ENCODE peak calls at places on chromosomes 3 and 15, in seven cellular contexts. K is suprapubic skin, X is IMR-90, D is H54, T is A549, S is adrenal gland, P is body of pancreas. Y is an unnamed sample.

GRCh38 chr15:40103864-40104271 is 4.8 kb downstream of the BMF start:
- DNase-seq in X (no peak), K (peak), D (no peak), S (no peak), T (no peak), P (no peak), Y (no peak)

GRCh38 chr3:185708392-185708791 is 116.5 kb downstream of the IGF2BP2 start:
- DNase-seq in D (no peak), S (no peak), T (no peak), K (no peak), P (no peak), X (no peak), Y (no peak)

GRCh38 chr3:194165619-194166018 is 29.7 kb downstream of the HES1 start:
- DNase-seq in K (no peak), D (no peak), T (no peak), P (no peak), X (no peak), S (no peak), Y (no peak)

GRCh38 chr15:43208052-43209002 is 12.5 kb downstream of the EPB42 start:
- DNase-seq in D (no peak), T (no peak), S (no peak), K (no peak), P (no peak), X (no peak), Y (no peak)

GRCh38 chr3:31802981-31803380 is 178.1 kb downstream of the OSBPL10 start:
- DNase-seq in P (no peak), S (no peak), D (no peak), K (no peak), X (no peak), T (no peak), Y (no peak)

GRCh38 chr15:69735126-69735525 is 282.5 kb downstream of the RPLP1 start:
- DNase-seq in T (no peak), X (no peak), D (no peak), S (no peak), P (peak), K (peak), Y (no peak)

GRCh38 chr15:37096878-37097568 is 3.3 kb downstream of the MEIS2 start:
- DNase-seq in T (no peak), K (no peak), X (peak), S (peak), P (no peak), D (peak), Y (peak)

GRCh38 chr3:48301020-48301813 is 32.2 kb downstream of the SPINK8 start:
- DNase-seq in X (peak), P (peak), T (peak), K (peak), S (peak), D (peak), Y (peak)

GRCh38 chr3:125240496-125240895 is 27.9 kb upstream of the SLC12A8 start:
- DNase-seq in T (no peak), S (no peak), P (no peak), D (no peak), K (no peak), X (peak), Y (no peak)

GRCh38 chr3:12677616-12678015 is 13.7 kb upstream of the RAF1 start:
- DNase-seq in D (no peak), K (no peak), P (no peak), T (no peak), X (no peak), S (no peak), Y (no peak)

GRCh38 chr15:96542130-96542770 is 211.8 kb downstream of the NR2F2 start:
- DNase-seq in P (no peak), S (no peak), X (no peak), D (no peak), K (no peak), T (no peak), Y (no peak)

GRCh38 chr3:87227104-87227834 is at the start of gene CHMP2B:
- DNase-seq in D (peak), P (peak), S (peak), X (peak), K (peak), T (peak), Y (peak)
- TF ChIP-seq POLR2A in D (peak), P (peak), S (peak), X (peak), K (no peak), T (peak), Y (peak)

DNA sequence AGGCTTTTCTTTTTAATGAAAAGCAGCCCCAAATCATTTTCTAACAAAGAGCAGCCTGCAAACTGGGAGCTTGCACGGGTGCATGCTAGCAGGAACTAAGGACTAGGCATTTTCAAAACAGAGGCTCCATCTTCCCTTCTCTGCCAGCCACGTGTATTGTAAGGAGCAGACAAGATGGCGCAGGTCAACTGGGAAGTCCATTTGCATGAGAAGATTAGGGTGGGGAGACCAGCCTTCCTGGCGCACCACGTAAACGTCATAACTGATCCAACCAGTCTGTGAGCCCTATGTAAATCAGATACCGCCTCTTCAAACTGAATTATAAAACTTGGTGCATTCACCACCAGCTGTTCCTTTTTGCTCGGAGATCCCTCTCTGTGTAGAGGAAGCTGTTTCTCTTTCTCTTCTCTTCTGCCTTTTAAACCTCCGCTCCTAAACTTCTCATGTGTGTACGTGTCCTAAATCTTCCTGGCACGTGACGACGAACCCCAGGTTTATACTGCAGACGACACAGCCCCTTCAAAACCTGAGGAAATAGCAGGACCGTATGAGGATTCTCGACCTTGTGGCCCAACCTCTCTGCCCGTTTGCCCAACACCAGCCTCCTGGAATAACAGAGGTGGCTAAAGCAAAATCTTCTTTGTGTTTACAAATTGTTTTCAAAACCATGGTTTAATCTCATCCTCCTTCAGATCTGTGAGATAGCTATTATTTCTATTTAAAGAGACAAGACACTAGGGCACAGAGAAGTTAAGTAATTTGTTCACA is 26.4 kb upstream of the SLC30A4 start:
- DNase-seq in D (peak), T (no peak), S (no peak), X (no peak), P (no peak), K (no peak), Y (no peak)
- TF ChIP-seq POLR2A in D (no peak), T (no peak), S (no peak), X (no peak), P (no peak), K (no peak), Y (no peak)

GRCh38 chr3:131360191-131360590 is 21.4 kb upstream of the NUDT16 start:
- DNase-seq in S (no peak), K (no peak), X (no peak), D (no peak), P (no peak), T (no peak), Y (no peak)

GRCh38 chr3:131363275-131363674 is 18.3 kb upstream of the NUDT16 start:
- DNase-seq in S (no peak), K (no peak), X (no peak), D (no peak), T (no peak), P (peak), Y (no peak)

GRCh38 chr3:131357275-131357674 is 24.3 kb upstream of the NUDT16 start:
- DNase-seq in P (no peak), T (no peak), S (no peak), D (no peak), X (no peak), K (no peak), Y (no peak)

GRCh38 chr3:131356006-131356405 is 25.6 kb upstream of the NUDT16 start:
- DNase-seq in X (peak), K (no peak), S (no peak), D (no peak), T (no peak), P (no peak), Y (peak)

GRCh38 chr3:131361464-131362421 is 19.8 kb upstream of the NUDT16 start:
- DNase-seq in T (peak), S (peak), P (peak), D (no peak), X (peak), K (peak), Y (peak)
- TF ChIP-seq POLR2A in T (no peak), S (peak), P (peak), D (no peak), X (no peak), K (no peak), Y (peak)

DNA sequence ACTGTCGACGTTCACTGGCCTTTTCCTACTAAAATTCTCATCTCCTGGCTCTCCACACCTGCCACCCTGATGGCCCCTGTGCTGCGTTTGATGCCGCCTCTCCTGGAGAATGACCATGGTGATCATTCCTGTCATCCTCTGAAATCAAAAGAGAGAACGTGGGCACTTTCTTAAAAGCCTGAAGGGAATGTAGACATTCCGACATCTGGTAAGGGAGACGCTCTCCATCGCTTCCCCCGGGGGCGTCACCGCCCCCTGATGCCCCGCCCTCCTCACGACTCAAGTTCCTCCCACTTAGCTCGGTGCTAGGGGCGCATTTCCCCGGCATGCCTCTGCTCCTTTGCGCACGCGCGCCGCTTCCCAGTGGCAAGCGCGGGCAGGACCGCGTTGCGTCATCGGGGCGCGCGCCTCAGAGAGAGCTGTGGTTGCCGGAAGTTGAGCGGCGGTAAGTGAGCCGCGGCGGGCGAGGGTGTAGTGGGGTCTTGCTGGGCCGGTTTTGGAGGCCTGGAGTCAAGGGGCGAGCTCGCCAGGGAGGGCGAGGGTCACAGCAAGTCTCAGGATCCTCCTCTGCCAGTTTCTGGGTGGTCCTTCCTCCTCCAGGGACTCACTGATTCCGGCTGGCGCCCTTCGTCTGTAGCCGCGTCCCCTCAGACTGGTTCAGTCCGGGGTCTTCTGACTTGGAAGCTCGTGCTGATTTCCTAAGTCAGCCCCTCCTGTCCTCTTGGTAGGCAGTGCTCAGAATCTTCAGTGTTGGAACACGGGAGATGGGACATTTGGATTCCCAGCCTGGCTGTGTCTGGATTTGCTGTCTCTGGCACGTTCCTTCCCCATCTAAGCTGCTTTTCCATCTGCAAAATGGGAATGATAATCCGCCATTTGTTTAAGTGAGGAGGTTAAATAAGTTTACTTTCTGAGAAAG is at the start of gene ATG7:
- DNase-seq in K (peak), X (peak), D (peak), P (peak), S (peak), T (peak), Y (peak)
- TF ChIP-seq POLR2A in K (peak), X (peak), D (peak), P (peak), S (peak), T (peak), Y (peak)

GRCh38 chr15:70855764-70856163 is 1.8 kb upstream of the LARP6 start:
- DNase-seq in D (peak), K (no peak), T (no peak), P (no peak), X (peak), S (no peak), Y (peak)

GRCh38 chr15:70854669-70854976 is 666 bp upstream of the LARP6 start:
- DNase-seq in T (peak), K (no peak), P (no peak), D (peak), X (peak), S (no peak), Y (no peak)

GRCh38 chr15:70852501-70853269 is 1.3 kb downstream of the LARP6 start:
- DNase-seq in K (no peak), S (no peak), T (no peak), X (peak), D (peak), P (no peak), Y (no peak)

GRCh38 chr15:70853270-70853854 is 595 bp downstream of the LARP6 start:
- DNase-seq in D (peak), K (no peak), S (no peak), P (peak), T (no peak), X (peak), Y (no peak)

DNA sequence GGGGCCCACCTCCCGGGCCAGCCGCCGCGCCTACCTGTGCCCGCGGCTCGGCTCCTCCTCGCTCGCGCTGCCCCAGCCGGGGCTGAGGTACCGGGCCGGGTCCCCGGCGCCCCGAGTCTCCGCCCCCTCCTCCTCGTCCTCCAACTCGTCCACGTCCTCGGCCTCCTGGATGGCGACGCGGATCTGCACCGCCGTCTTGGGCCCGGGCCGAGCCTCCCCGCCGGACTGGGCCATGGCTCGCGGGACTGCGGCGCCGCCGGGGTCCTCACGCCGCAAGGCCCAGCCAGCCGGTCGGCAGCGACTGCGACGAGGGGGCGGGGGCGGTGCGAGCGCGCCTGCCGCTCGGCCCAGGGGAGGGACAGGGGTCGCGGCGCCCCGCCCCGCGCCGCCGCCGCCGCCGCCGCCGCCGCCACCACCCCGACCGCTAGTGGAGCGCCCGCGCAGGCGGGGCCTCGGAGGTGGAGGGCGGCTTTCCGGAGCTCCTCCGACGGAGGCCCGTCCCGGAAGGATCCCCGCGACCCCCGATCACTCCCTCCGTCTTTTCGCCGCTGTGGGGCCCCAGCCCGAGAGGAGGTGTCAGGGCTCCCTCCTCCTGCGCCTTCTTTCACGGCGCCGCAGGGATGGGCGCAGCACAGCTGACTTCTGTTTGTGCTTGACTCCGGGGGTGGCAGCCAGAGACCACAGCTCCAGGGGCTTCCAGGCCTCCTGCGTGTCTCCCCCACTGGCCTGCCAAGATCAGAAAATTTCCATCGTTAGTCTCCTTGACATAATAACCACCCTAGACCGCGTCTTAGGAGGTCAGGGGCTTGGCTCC is at the start of gene LARP6:
- DNase-seq in P (peak), S (no peak), X (peak), D (peak), K (peak), T (peak), Y (no peak)
- TF ChIP-seq POLR2A in P (peak), S (peak), X (peak), D (peak), K (no peak), T (peak), Y (no peak)

DNA sequence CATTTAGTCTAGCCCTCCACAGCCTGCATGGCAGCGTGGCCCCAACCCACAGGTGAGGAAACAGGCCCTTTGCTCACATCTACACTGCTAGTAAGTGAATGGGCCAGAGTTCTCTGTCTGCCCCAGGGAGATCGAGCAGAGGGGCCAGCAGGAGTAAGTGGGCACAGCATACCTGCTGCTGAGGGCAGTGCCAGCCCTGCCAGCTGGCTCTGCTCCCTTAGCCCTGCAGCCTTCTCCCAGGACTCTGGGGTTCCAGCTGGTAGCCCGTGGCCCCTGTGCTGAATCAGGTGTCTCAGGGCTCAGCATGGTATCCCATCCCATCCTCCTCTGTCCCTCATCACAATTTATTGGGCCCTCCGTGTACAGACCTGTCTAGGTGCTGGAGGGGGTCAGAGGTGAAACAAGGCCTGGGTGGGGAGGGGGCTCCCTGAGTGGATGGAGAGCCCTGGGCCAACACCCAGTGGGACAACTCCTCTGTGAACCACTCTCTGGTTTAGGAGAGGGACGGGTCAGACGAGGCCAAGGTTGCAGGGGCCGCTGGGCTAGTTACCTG is 101.8 kb downstream of the DNAJB8 start:
- DNase-seq in T (no peak), X (no peak), D (no peak), S (no peak), P (no peak), K (no peak), Y (no peak)
- TF ChIP-seq POLR2A in T (no peak), X (no peak), D (no peak), S (no peak), P (no peak), K (no peak), Y (no peak)

DNA sequence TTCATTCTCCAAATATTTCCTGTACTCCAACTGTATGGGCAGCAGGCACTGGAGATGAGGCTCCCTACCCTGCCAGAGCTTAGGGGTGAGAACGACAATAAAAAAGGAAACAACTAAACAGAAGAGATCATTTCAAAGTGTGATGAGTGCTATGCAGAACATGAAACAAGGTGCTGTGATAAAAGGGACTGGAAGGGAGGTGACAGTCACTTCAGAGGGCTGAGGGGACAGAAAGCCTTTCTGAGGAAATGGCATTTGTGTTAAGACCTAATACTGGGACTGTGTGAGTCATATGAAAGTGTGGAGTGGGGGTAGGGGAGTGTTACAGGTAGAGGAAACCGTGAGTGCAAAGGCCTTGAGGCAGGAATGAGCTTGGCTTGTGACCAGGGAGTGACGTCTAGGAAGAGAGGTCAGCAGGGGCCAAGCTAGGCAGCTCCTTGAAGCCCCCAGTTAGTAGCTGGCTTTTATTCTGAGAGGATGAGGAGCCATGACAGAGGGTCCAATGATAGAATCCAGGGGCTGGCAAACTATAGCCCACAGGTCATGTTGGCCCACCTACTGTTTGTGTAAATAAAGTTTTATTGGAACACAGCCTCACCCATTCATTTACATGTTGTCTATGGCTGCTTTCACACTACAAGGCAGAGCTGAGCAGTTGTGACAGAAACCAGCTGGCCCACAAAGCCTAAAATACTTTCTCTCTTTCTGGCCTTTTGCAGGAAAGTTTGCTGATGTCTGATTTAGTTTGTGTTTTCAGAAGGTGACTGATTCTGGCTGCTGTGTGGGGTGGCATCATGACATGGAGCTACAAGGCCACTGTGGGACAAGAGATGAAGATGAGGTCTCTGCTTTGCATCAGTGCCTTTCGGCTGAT is 56.6 kb downstream of the LSM3 start:
- DNase-seq in X (no peak), P (no peak), D (no peak), K (no peak), T (no peak), S (no peak), Y (no peak)
- TF ChIP-seq POLR2A in X (no peak), P (no peak), D (no peak), K (no peak), T (no peak), S (no peak), Y (no peak)